ENCODE peak calls at places on chromosome 17, in eight cellular contexts. T, X, G, R, L, I, C and H are unnamed samples.

GRCh38 chr17:10120749-10121148 is 77.7 kb downstream of the GAS7 start:
- DNase-seq in T (no peak), X (no peak), G (no peak), R (no peak), L (no peak), I (no peak), C (no peak), H (no peak)

GRCh38 chr17:17515921-17516295 is 19.7 kb upstream of the RASD1 start:
- DNase-seq in T (no peak), X (no peak), G (peak), R (no peak), L (no peak), I (no peak), C (no peak), H (no peak)

GRCh38 chr17:35241520-35241919 is 1.4 kb upstream of the SLFN5 start:
- DNase-seq in T (no peak), X (no peak), G (no peak), R (no peak), L (no peak), I (no peak), C (peak), H (no peak)

GRCh38 chr17:70171159-70171558 is 1.8 kb downstream of the KCNJ2 start:
- DNase-seq in T (no peak), X (no peak), G (no peak), R (peak), L (no peak), I (no peak), C (no peak), H (no peak)

GRCh38 chr17:35889241-35889640 is 9.1 kb upstream of the CCL5 start:
- DNase-seq in T (no peak), X (no peak), G (no peak), R (no peak), L (no peak), I (no peak), C (peak), H (no peak)

GRCh38 chr17:76671912-76672262 is 28.3 kb upstream of the ST6GALNAC1 start:
- DNase-seq in T (no peak), X (no peak), G (no peak), R (no peak), L (no peak), I (no peak), C (no peak), H (no peak)

GRCh38 chr17:40605301-40605700 is 40.0 kb upstream of the CCR7 start:
- DNase-seq in T (no peak), X (no peak), G (no peak), R (no peak), L (no peak), I (no peak), C (peak), H (no peak)

GRCh38 chr17:55795098-55795497 is 44.2 kb downstream of the PCTP start:
- DNase-seq in T (no peak), X (no peak), G (no peak), R (no peak), L (no peak), I (no peak), C (no peak), H (no peak)

GRCh38 chr17:78343099-78343432 is 16.8 kb downstream of the SOCS3 start:
- DNase-seq in T (no peak), X (no peak), G (peak), R (no peak), L (no peak), I (no peak), C (peak), H (no peak)

GRCh38 chr17:36705651-36706436 is 104.5 kb downstream of the MRM1 start:
- DNase-seq in T (peak), X (peak), G (peak), R (peak), L (peak), I (no peak), C (peak), H (no peak)

GRCh38 chr17:57356722-57357391 is 100.5 kb downstream of the MSI2 start:
- DNase-seq in T (peak), X (peak), G (no peak), R (peak), L (no peak), I (no peak), C (no peak), H (no peak)